ENCODE peak calls at places on chromosomes 13 and 19, in six cellular contexts. P is GM06990, Y is ascending aorta, O is HFFc6, N is PC-9, T is BJ. E is an unnamed sample.

GRCh38 chr13:73090812-73091187 is 32.0 kb downstream of the KLF5 start:
- DNase-seq in P (no peak), Y (no peak), O (no peak), N (no peak), T (no peak), E (no peak)

GRCh38 chr13:27704681-27705080 is 83.0 kb downstream of the POLR1D start:
- DNase-seq in P (no peak), Y (no peak), O (no peak), N (no peak), T (no peak), E (no peak)

GRCh38 chr13:44921931-44922758 is 67.1 kb downstream of the NUFIP1 start:
- DNase-seq in P (no peak), Y (peak), O (peak), N (peak), T (peak), E (no peak)

GRCh38 chr13:41458939-41459753 is 1.8 kb downstream of the RGCC start:
- DNase-seq in P (no peak), Y (no peak), O (peak), N (no peak), T (no peak), E (peak)

GRCh38 chr13:83716121-83716520 is 166.2 kb downstream of the SLITRK1 start:
- DNase-seq in P (no peak), Y (no peak), O (peak), N (no peak), T (no peak), E (no peak)

GRCh38 chr13:98279473-98280175 is 102.6 kb upstream of the RNF113B start:
- DNase-seq in P (peak), Y (no peak), O (no peak), N (no peak), T (no peak), E (no peak)

GRCh38 chr13:102597029-102598015 is 536 bp downstream of the TPP2 start:
- DNase-seq in P (peak), Y (no peak), O (peak), N (no peak), T (no peak), E (peak)

GRCh38 chr19:35123573-35123972 is 8.0 kb downstream of the FXYD3 start:
- DNase-seq in P (no peak), Y (peak), O (no peak), N (peak), T (no peak), E (no peak)

GRCh38 chr19:21314676-21315075 is 14.5 kb downstream of the ZNF708 start:
- DNase-seq in P (no peak), Y (no peak), O (no peak), N (no peak), T (no peak), E (no peak)

GRCh38 chr19:51551673-51552440 is 19.2 kb upstream of the ZNF175 start:
- DNase-seq in P (no peak), Y (no peak), O (no peak), N (no peak), T (no peak), E (no peak)
- TF ChIP-seq CTCF in P (no peak), Y (no peak), O (no peak), N (no peak), T (no peak), E (no peak)

GRCh38 chr13:49651775-49652690 is 23.7 kb downstream of the ARL11 start:
- DNase-seq in P (no peak), Y (no peak), O (no peak), N (no peak), T (no peak), E (no peak)

GRCh38 chr13:49652691-49653305 is 24.5 kb downstream of the ARL11 start:
- DNase-seq in P (no peak), Y (no peak), O (peak), N (peak), T (no peak), E (peak)

GRCh38 chr13:49646688-49647087 is 18.4 kb downstream of the ARL11 start:
- DNase-seq in P (no peak), Y (no peak), O (no peak), N (no peak), T (no peak), E (no peak)

GRCh38 chr13:49649963-49650312 is 21.6 kb downstream of the ARL11 start:
- DNase-seq in P (no peak), Y (no peak), O (no peak), N (no peak), T (no peak), E (no peak)

GRCh38 chr13:49649244-49649962 is 21.1 kb downstream of the ARL11 start:
- DNase-seq in P (no peak), Y (no peak), O (peak), N (no peak), T (no peak), E (no peak)
- TF ChIP-seq CTCF in P (no peak), Y (no peak), O (peak), N (no peak), T (peak), E (no peak)

DNA sequence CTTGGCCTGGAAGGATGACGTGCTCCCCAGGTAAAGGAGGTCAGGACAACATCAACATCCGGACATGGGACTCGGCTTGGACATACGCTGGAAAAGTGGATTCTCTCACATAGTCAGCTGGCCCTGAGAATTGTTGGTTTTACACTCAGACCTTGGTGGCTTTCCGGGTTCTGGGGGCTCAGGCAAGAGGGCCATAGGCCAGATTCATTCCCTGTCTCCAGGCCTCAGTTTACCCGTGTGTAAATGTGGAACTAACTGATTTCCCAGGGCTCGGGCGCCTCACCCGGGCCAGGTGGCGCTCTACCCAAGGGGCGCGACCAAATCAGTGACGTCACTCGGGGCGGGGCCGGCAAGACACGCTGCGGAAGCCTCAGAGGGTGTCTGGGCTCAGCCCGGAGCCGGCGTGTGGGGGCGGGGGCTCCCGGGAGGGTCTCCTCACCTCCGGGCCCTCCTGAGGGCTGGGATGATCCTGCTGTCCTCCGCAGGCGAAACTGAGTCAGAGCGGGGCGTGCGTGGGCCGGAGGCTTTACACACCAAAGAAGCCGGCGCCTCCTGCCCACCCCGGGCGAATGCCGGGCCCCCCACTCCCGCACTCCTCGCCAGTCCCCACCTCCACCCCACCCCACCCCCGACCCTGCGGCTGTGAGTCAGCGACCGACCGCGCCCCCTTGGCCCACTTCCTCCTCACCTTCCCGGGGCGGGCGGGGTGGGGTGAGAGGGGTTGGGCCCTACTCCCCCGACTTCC is 861 bp upstream of the VASP start:
- DNase-seq in P (peak), Y (peak), O (peak), N (peak), T (no peak), E (peak)
- TF ChIP-seq CTCF in P (peak), Y (no peak), O (peak), N (peak), T (peak), E (peak)

GRCh38 chr13:70795484-70795883 is 687.2 kb upstream of the KLHL1 start:
- DNase-seq in P (no peak), Y (no peak), O (no peak), N (no peak), T (no peak), E (no peak)
- TF ChIP-seq CTCF in P (no peak), Y (no peak), O (no peak), N (no peak), T (no peak), E (no peak)

DNA sequence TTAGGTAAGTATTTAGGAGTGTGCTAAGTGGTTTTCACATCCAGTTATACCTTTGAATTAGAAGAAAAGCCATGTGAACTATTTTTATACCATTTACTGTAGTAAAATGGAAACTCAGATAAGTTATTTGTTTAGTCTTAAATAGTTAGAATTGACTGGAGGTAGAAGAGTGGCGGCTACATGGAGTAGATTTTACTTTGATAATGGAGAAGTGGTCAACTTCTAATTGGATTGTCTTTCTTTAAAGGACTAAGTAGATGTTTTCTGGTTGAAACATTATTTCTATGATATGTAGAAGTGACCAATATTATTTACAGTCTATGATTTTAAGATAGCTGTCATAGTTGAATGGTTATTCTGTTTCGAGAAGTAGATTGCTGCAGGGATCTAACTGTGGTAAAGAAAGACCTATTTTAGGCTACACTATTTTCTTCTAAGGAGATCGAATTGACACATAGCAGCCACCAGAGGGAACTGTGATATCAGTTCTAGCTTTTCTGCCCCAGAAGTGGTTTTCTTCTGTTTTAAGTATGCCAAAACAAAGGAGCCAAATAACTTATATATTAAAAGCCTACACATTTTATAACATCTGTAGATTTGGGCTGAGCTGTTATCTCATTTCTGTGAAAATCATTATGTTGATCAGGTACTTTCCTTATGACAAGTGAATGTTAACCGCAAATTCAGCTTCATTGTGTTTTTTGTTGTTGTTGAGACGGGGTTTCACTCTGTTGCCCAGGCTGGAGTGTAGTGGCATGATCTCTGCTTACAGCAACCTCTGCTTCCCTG is 26.1 kb downstream of the ZMYM2 start:
- DNase-seq in P (peak), Y (no peak), O (peak), N (no peak), T (no peak), E (peak)
- TF ChIP-seq CTCF in P (peak), Y (peak), O (peak), N (peak), T (peak), E (peak)

GRCh38 chr19:5824791-5825577 is 14.5 kb downstream of the FUT6 start:
- DNase-seq in P (no peak), Y (no peak), O (no peak), N (no peak), T (no peak), E (no peak)

GRCh38 chr19:5820785-5821184 is 15.9 kb downstream of the NRTN start:
- DNase-seq in P (no peak), Y (no peak), O (no peak), N (no peak), T (no peak), E (no peak)

GRCh38 chr19:5822181-5822844 is 17.2 kb downstream of the FUT6 start:
- DNase-seq in P (no peak), Y (no peak), O (no peak), N (no peak), T (no peak), E (no peak)

GRCh38 chr19:5821521-5822180 is 16.8 kb downstream of the NRTN start:
- DNase-seq in P (no peak), Y (no peak), O (no peak), N (no peak), T (no peak), E (no peak)

GRCh38 chr19:5823579-5824281 is 15.8 kb downstream of the FUT6 start:
- DNase-seq in P (no peak), Y (no peak), O (no peak), N (no peak), T (no peak), E (no peak)
- TF ChIP-seq CTCF in P (no peak), Y (no peak), O (peak), N (peak), T (peak), E (no peak)

DNA sequence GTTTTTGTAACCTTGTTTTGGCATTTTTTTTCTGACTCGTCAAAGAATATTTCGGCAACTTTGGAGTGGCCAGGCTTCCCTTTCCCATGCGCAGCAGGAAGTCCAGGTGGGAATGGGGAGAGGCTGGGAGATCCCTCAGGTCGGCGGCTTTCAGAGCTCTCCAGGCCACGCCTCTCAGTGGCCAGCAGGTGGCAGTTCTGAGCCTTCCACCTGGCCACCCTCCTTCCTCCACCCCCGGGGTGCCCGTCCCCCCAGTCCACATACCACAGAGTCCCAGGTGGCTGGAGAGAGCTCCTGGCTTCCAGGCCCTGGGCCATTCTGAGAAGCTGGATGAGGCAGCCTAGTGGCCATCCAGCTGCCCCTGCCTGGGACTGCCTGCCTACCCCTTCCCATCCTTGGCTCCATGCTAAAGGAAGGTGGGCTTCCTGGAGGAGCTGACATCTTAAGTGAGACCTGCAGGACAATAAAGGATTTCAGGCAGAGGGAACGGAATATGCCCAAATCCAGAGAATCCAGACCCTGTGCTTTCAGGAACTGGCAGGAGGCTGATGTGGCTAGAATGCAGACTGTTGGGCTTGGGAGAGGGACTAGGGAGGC is 46.3 kb downstream of the CCNE1 start:
- DNase-seq in P (no peak), Y (no peak), O (no peak), N (peak), T (no peak), E (peak)
- TF ChIP-seq CTCF in P (peak), Y (no peak), O (peak), N (peak), T (peak), E (peak)

GRCh38 chr19:44581288-44581687 is 32.1 kb upstream of the IGSF23 start:
- DNase-seq in P (no peak), Y (no peak), O (no peak), N (no peak), T (no peak), E (no peak)

GRCh38 chr19:44580366-44580895 is 32.9 kb upstream of the IGSF23 start:
- DNase-seq in P (no peak), Y (no peak), O (no peak), N (no peak), T (no peak), E (no peak)

GRCh38 chr19:44585371-44586141 is 27.8 kb upstream of the IGSF23 start:
- DNase-seq in P (no peak), Y (no peak), O (peak), N (peak), T (no peak), E (no peak)

GRCh38 chr19:44579663-44580365 is 33.5 kb upstream of the IGSF23 start:
- DNase-seq in P (no peak), Y (no peak), O (no peak), N (no peak), T (no peak), E (no peak)

DNA sequence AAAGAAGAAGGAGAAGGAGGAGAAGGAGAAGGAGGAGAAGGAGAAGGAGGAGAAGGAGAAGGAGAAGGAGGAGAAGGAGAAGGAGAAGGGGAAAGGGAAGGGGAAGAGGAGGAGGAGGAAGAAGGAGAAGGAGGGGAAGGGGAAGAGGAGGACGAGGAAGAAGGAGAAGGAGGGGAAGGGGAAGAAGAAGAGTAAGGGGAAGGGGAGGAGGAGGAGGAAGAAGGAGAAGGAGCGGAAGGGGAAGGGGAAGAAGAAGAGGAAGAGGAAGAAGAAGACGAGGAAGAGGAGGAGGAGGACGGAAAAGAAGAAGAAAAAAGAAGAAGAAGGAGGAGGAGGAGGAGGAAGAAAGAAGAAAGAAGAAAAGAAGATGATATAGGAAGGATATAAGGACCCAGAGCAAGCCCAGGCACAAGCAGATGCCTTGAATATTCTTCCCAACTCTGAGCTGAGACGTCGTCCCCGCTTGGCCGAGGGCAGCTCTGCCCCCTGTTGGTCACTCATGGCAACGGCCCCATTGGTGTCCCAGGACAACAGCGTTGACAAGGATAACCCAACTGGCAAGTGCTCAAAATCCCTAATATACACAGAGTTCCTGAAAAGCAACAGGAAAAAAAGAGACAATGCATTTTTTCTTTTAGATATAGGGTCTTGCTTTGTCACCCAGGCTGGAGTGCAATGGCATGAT is 30.6 kb upstream of the IGSF23 start:
- DNase-seq in P (peak), Y (no peak), O (peak), N (no peak), T (no peak), E (peak)
- TF ChIP-seq CTCF in P (peak), Y (no peak), O (peak), N (peak), T (peak), E (peak)